ENCODE peak calls at places on chromosomes 2 and 18, in six cellular contexts. E is A549, X is WTC11, Y is HepG2, K is endothelial cell of umbilical vein, Q is K562. W is an unnamed sample.

GRCh38 chr2:47054867-47055266 is 100.2 kb downstream of the STPG4 start:
- DNase-seq in E (no peak), X (no peak), Y (no peak), K (no peak), Q (no peak), W (no peak)

GRCh38 chr2:64454316-64455030 is 511 bp downstream of the LGALSL start:
- DNase-seq in E (peak; percentile 68), X (peak; percentile 76), Y (no peak), K (peak; percentile 51), Q (peak; percentile 40), W (no peak)

GRCh38 chr2:237441605-237442004 is 27.6 kb upstream of the COL6A3 start:
- DNase-seq in E (no peak), X (no peak), Y (no peak), K (no peak), Q (no peak), W (no peak)

GRCh38 chr18:75977069-75977468 is 518.0 kb downstream of the ZNF516 start:
- DNase-seq in E (no peak), X (no peak), Y (no peak), K (no peak), Q (no peak), W (no peak)

GRCh38 chr2:9108210-9108967 is 98.2 kb upstream of the ASAP2 start:
- DNase-seq in E (no peak), X (no peak), Y (no peak), K (no peak), Q (no peak), W (no peak)

GRCh38 chr2:171595896-171596295 is 73.6 kb downstream of the CYBRD1 start:
- DNase-seq in E (no peak), X (no peak), Y (no peak), K (peak; percentile 57), Q (no peak), W (no peak)

GRCh38 chr2:130288467-130289403 is 54.0 kb upstream of the IMP4 start:
- DNase-seq in E (no peak), X (peak; percentile 83), Y (no peak), K (no peak), Q (peak; percentile 51), W (peak; percentile 68)

GRCh38 chr2:19027621-19028020 is 330.8 kb downstream of the OSR1 start:
- DNase-seq in E (no peak), X (no peak), Y (no peak), K (no peak), Q (no peak), W (no peak)

GRCh38 chr2:8576525-8577157 is 105.2 kb upstream of the ID2 start:
- DNase-seq in E (no peak), X (no peak), Y (no peak), K (no peak), Q (no peak), W (no peak)

GRCh38 chr2:176084629-176085119 is 912 bp upstream of the EVX2 start:
- DNase-seq in E (no peak), X (no peak), Y (no peak), K (no peak), Q (no peak), W (no peak)

GRCh38 chr2:72925328-72925943 is 8.1 kb downstream of the EMX1 start:
- DNase-seq in E (no peak), X (peak; percentile 31), Y (no peak), K (no peak), Q (no peak), W (peak; percentile 64)

GRCh38 chr2:104969564-104969963 is 68.3 kb upstream of the MRPS9 start:
- DNase-seq in E (no peak), X (no peak), Y (no peak), K (no peak), Q (no peak), W (no peak)

GRCh38 chr2:187429989-187430388 is 18.1 kb downstream of the CALCRL start:
- DNase-seq in E (no peak), X (no peak), Y (no peak), K (peak; percentile 95), Q (no peak), W (no peak)

GRCh38 chr2:95282458-95282857 is 8.2 kb downstream of the PROM2 start:
- DNase-seq in E (no peak), X (no peak), Y (no peak), K (no peak), Q (no peak), W (no peak)

GRCh38 chr2:60808330-60808801 is 52.3 kb downstream of the PAPOLG start:
- DNase-seq in E (no peak), X (peak; percentile 39), Y (peak; percentile 39), K (no peak), Q (peak; percentile 94), W (peak; percentile 48)

GRCh38 chr18:5106730-5107129 is 90.3 kb downstream of the AKAIN1 start:
- DNase-seq in E (no peak), X (no peak), Y (no peak), K (no peak), Q (peak; percentile 3), W (no peak)

GRCh38 chr18:26919656-26920055 is 54.1 kb upstream of the AQP4 start:
- DNase-seq in E (no peak), X (no peak), Y (no peak), K (no peak), Q (no peak), W (no peak)

GRCh38 chr2:31286230-31286629 is 52.3 kb downstream of the EHD3 start:
- DNase-seq in E (no peak), X (no peak), Y (no peak), K (peak; percentile 68), Q (no peak), W (no peak)
- TF ChIP-seq JUN in E (no peak), X (no peak), Y (no peak), K (no peak), Q (no peak), W (no peak)

GRCh38 chr2:37232131-37232933 is 874 bp downstream of the NDUFAF7 start:
- DNase-seq in E (peak; percentile 48), X (peak; percentile 13), Y (peak; percentile 12), K (no peak), Q (peak; percentile 18), W (no peak)
- TF ChIP-seq JUN in E (no peak), X (no peak), Y (no peak), K (no peak), Q (no peak), W (no peak)

GRCh38 chr18:74453642-74454198 is 3.4 kb downstream of the DIPK1C start:
- DNase-seq in E (no peak), X (no peak), Y (no peak), K (no peak), Q (no peak), W (no peak)
- TF ChIP-seq JUN in E (no peak), X (no peak), Y (no peak), K (no peak), Q (no peak), W (no peak)

DNA sequence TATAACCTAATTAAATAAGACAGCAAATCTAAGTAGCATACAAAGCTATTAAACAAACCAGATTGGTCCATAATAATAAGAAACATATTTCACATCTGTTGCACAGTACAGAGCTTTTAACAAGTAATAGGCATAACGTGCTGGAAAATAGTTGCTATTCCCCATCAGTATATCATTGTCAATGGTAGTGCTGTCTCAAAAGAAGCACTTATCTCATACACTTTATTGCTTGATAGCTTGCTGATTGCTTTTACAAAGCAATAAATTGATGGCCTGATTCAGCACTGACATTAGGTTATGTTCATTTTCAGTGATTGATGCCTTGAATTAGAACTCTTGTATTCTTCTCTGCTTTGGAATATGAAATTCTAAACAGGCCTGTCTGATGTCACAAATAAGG is 641.7 kb downstream of the CBLN2 start:
- DNase-seq in E (no peak), X (no peak), Y (no peak), K (no peak), Q (no peak), W (no peak)
- TF ChIP-seq JUN in E (no peak), X (no peak), Y (no peak), K (no peak), Q (no peak), W (no peak)

GRCh38 chr2:223944704-223945531 is at the start of gene WDFY1:
- DNase-seq in E (peak; percentile 91), X (peak; percentile 86), Y (peak; percentile 75), K (peak; percentile 87), Q (peak; percentile 86), W (peak; percentile 91)
- TF ChIP-seq JUN in E (peak; percentile 88), X (no peak), Y (no peak), K (no peak), Q (no peak), W (no peak)

GRCh38 chr2:170170281-170171035 is 7.5 kb upstream of the MYO3B start:
- DNase-seq in E (no peak), X (no peak), Y (no peak), K (no peak), Q (no peak), W (no peak)
- TF ChIP-seq JUN in E (no peak), X (no peak), Y (no peak), K (no peak), Q (no peak), W (no peak)